ENCODE peak calls at places on chromosome 20, in six cellular contexts. Q is spleen, I is stomach, B is suprapubic skin, U is transverse colon, N is prostate gland. Z is an unnamed sample.

GRCh38 chr20:2314759-2315439 is 19.1 kb downstream of the TGM3 start:
- DNase-seq in Q (no peak), I (no peak), B (peak; percentile 71), U (no peak), N (no peak), Z (peak; percentile 42)

GRCh38 chr20:23049933-23050838 is 714 bp upstream of the THBD start:
- DNase-seq in Q (peak; percentile 92), I (peak; percentile 71), B (peak; percentile 83), U (no peak), N (no peak), Z (peak; percentile 88)

GRCh38 chr20:11261533-11262000 is 587.8 kb upstream of the JAG1 start:
- DNase-seq in Q (no peak), I (no peak), B (no peak), U (no peak), N (no peak), Z (no peak)

GRCh38 chr20:35698298-35699126 is 640 bp downstream of the NFS1 start:
- DNase-seq in Q (no peak), I (peak; percentile 17), B (peak; percentile 73), U (no peak), N (peak; percentile 10), Z (peak; percentile 26)

GRCh38 chr20:52236292-52236691 is 44.7 kb upstream of the ZFP64 start:
- DNase-seq in Q (no peak), I (no peak), B (no peak), U (no peak), N (no peak), Z (no peak)

GRCh38 chr20:41155267-41155666 is 17.9 kb downstream of the PLCG1 start:
- DNase-seq in Q (no peak), I (no peak), B (no peak), U (no peak), N (no peak), Z (no peak)

GRCh38 chr20:61560361-61560853 is 308.3 kb downstream of the CDH4 start:
- DNase-seq in Q (no peak), I (no peak), B (no peak), U (peak; percentile 11), N (no peak), Z (no peak)

GRCh38 chr20:3563548-3564177 is 92.8 kb downstream of the ATRN start:
- DNase-seq in Q (no peak), I (no peak), B (no peak), U (no peak), N (no peak), Z (no peak)

GRCh38 chr20:59864726-59865125 is 68.7 kb downstream of the SYCP2 start:
- DNase-seq in Q (no peak), I (no peak), B (no peak), U (no peak), N (no peak), Z (no peak)

GRCh38 chr20:38674178-38675133 is 49.8 kb upstream of the SLC32A1 start:
- DNase-seq in Q (peak; percentile 82), I (no peak), B (no peak), U (peak; percentile 11), N (no peak), Z (peak; percentile 89)

GRCh38 chr20:31680286-31681127 is 42.2 kb downstream of the BCL2L1 start:
- DNase-seq in Q (no peak), I (no peak), B (no peak), U (no peak), N (no peak), Z (no peak)

GRCh38 chr20:22465622-22466446 is 118.5 kb downstream of the FOXA2 start:
- DNase-seq in Q (no peak), I (peak; percentile 50), B (no peak), U (no peak), N (no peak), Z (no peak)

GRCh38 chr20:9319687-9320384 is 194.6 kb upstream of the LAMP5 start:
- DNase-seq in Q (no peak), I (no peak), B (no peak), U (no peak), N (no peak), Z (no peak)

GRCh38 chr20:24490598-24490997 is 21.2 kb downstream of the SYNDIG1 start:
- DNase-seq in Q (peak; percentile 45), I (no peak), B (no peak), U (no peak), N (no peak), Z (no peak)

GRCh38 chr20:10414982-10415650 is 18.9 kb downstream of the MKKS start:
- DNase-seq in Q (no peak), I (no peak), B (no peak), U (no peak), N (no peak), Z (no peak)

GRCh38 chr20:59082077-59082740 is 39.6 kb upstream of the PRELID3B start:
- DNase-seq in Q (no peak), I (no peak), B (no peak), U (no peak), N (no peak), Z (no peak)

GRCh38 chr20:33673411-33674293 is 576 bp downstream of the NECAB3 start:
- DNase-seq in Q (no peak), I (no peak), B (no peak), U (no peak), N (no peak), Z (peak; percentile 72)

GRCh38 chr20:44695295-44696230 is 19.6 kb upstream of the CCN5 start:
- DNase-seq in Q (no peak), I (no peak), B (no peak), U (no peak), N (no peak), Z (no peak)

GRCh38 chr20:62326559-62326958 is 23.8 kb downstream of the ADRM1 start:
- DNase-seq in Q (no peak), I (no peak), B (no peak), U (no peak), N (no peak), Z (no peak)

GRCh38 chr20:38193586-38194105 is 28.6 kb upstream of the TGM2 start:
- DNase-seq in Q (no peak), I (no peak), B (no peak), U (no peak), N (no peak), Z (no peak)

GRCh38 chr20:41956316-41957050 is 338.3 kb upstream of the CHD6 start:
- DNase-seq in Q (no peak), I (no peak), B (no peak), U (no peak), N (no peak), Z (no peak)

GRCh38 chr20:25685276-25686080 is 11.2 kb downstream of the ZNF337 start:
- DNase-seq in Q (no peak), I (no peak), B (no peak), U (no peak), N (no peak), Z (no peak)

DNA sequence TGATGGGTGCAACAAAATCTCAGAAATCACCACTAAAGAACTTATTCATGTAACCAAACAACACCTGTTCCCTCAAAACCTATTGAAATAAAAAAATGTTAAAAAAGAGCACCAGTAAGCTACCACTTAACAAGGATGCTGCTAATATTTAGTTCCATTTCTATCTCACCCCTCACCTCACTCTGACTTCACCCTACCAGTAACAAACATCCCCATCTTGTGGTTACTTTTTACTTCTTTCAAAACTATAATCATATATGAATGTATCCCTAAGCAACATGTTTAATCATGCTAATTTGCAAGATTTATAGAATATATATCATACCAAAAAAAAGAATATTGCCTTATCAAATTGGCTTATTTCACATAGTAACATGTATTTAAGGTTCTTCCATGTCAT is 27.4 kb upstream of the SLC24A3 start:
- DNase-seq in Q (no peak), I (no peak), B (no peak), U (no peak), N (no peak), Z (no peak)
- TF ChIP-seq CTCF in Q (no peak), I (no peak), B (no peak), U (no peak), N (no peak), Z (no peak)

GRCh38 chr20:45911486-45912343 is at the start of gene PLTP:
- DNase-seq in Q (peak; percentile 87), I (peak; percentile 58), B (peak; percentile 86), U (peak; percentile 60), N (peak; percentile 29), Z (peak; percentile 41)
- TF ChIP-seq POLR2AphosphoS5 in Q (peak; percentile 78), I (no peak), B (no peak), U (peak; percentile 64), N (no peak), Z (no peak)

GRCh38 chr20:19992996-19993908 is 23.9 kb upstream of the NAA20 start:
- DNase-seq in Q (no peak), I (no peak), B (no peak), U (no peak), N (peak; percentile 52), Z (no peak)
- TF ChIP-seq POLR2A in Q (no peak), I (no peak), B (no peak), U (no peak), N (no peak), Z (no peak)

GRCh38 chr20:43545837-43546578 is 12.8 kb upstream of the SGK2 start:
- DNase-seq in Q (peak; percentile 33), I (no peak), B (no peak), U (no peak), N (no peak), Z (no peak)
- TF ChIP-seq CTCF in Q (no peak), I (no peak), B (no peak), U (no peak), N (no peak), Z (no peak)

GRCh38 chr20:46512943-46513844 is at the start of gene ZNF334:
- DNase-seq in Q (peak; percentile 77), I (peak; percentile 62), B (no peak), U (peak; percentile 28), N (peak; percentile 40), Z (peak; percentile 88)
- TF ChIP-seq POLR2AphosphoS5 in Q (peak; percentile 63), I (no peak), B (no peak), U (no peak), N (peak; percentile 76), Z (peak; percentile 50)

GRCh38 chr20:63733117-63733516 is 3.3 kb upstream of the LIME1 start:
- DNase-seq in Q (no peak), I (no peak), B (peak; percentile 49), U (no peak), N (no peak), Z (no peak)

GRCh38 chr20:63733579-63734081 is 2.8 kb upstream of the LIME1 start:
- DNase-seq in Q (no peak), I (no peak), B (peak; percentile 60), U (no peak), N (no peak), Z (no peak)

GRCh38 chr20:63735859-63736718 is at the start of gene LIME1:
- DNase-seq in Q (peak; percentile 92), I (peak; percentile 71), B (peak; percentile 60), U (peak; percentile 83), N (no peak), Z (no peak)

GRCh38 chr20:63734946-63735858 is 1.3 kb upstream of the LIME1 start:
- DNase-seq in Q (peak; percentile 78), I (no peak), B (no peak), U (no peak), N (no peak), Z (no peak)

GRCh38 chr20:63734111-63734945 is 2.1 kb upstream of the LIME1 start:
- DNase-seq in Q (no peak), I (no peak), B (peak; percentile 52), U (no peak), N (no peak), Z (no peak)
- TF ChIP-seq POLR2A in Q (no peak), I (no peak), B (no peak), U (no peak), N (no peak), Z (no peak)